ENCODE peak calls at places on chromosomes 2 and 18, in ten cellular contexts. H is fibroblast of mammary gland, F is heart left ventricle, D is astrocyte of the spinal cord, A is GM13977, S is HCT116, U is epithelial cell of esophagus, O is PC-9, E is WTC11, Q is cardiac fibroblast. W is an unnamed sample.

GRCh38 chr2:5914831-5915611 is 222.8 kb downstream of the SOX11 start:
- DNase-seq in D (peak; percentile 97), A (no peak), O (no peak), Q (peak; percentile 1), H (no peak), S (no peak), U (no peak), F (no peak), E (no peak), W (no peak)

GRCh38 chr2:70442301-70443077 is 111.1 kb downstream of the TGFA start:
- DNase-seq in E (no peak), U (peak; percentile 38), O (no peak), D (no peak), S (no peak), A (no peak), Q (no peak), H (peak; percentile 7), F (no peak), W (no peak)

GRCh38 chr18:12946549-12947354 is 1.1 kb upstream of the SEH1L start:
- DNase-seq in D (peak; percentile 70), A (no peak), F (peak; percentile 78), Q (peak; percentile 99), O (peak; percentile 50), U (peak; percentile 40), S (peak; percentile 38), E (peak; percentile 47), H (peak; percentile 83), W (peak; percentile 15)

GRCh38 chr2:232308986-232309385 is 69.6 kb upstream of the ALPP start:
- DNase-seq in Q (no peak), A (no peak), F (no peak), E (no peak), H (no peak), D (no peak), O (no peak), S (no peak), U (no peak), W (peak; percentile 58)

GRCh38 chr2:27765621-27766286 is 5.8 kb upstream of the MRPL33 start:
- DNase-seq in A (no peak), Q (peak; percentile 54), D (no peak), S (peak; percentile 55), F (peak; percentile 82), H (peak; percentile 25), U (no peak), O (peak; percentile 93), E (no peak), W (peak; percentile 46)

GRCh38 chr2:53448591-53448990 is 319.0 kb upstream of the CHAC2 start:
- DNase-seq in U (no peak), D (no peak), Q (no peak), A (no peak), S (no peak), F (no peak), E (no peak), H (peak; percentile 63), O (no peak), W (no peak)

GRCh38 chr18:76756491-76757288 is 65.7 kb upstream of the ZNF236 start:
- DNase-seq in F (no peak), E (no peak), S (no peak), Q (no peak), D (no peak), H (peak; percentile 30), O (no peak), U (no peak), A (no peak), W (no peak)

GRCh38 chr2:219272995-219273394 is 6.2 kb upstream of the DNAJB2 start:
- DNase-seq in E (no peak), S (no peak), H (no peak), O (no peak), D (no peak), Q (no peak), F (no peak), A (no peak), U (no peak), W (no peak)

GRCh38 chr2:239932881-239933735 is 92.0 kb downstream of the NDUFA10 start:
- DNase-seq in E (peak; percentile 5), Q (no peak), F (peak; percentile 18), D (no peak), H (no peak), U (no peak), S (no peak), O (no peak), A (no peak), W (no peak)

GRCh38 chr2:219541611-219542180 is 1.9 kb downstream of the CHPF start:
- DNase-seq in S (peak; percentile 92), U (peak; percentile 93), F (peak; percentile 88), H (peak; percentile 60), O (peak; percentile 92), E (peak; percentile 94), D (peak; percentile 70), Q (peak; percentile 68), A (peak; percentile 94), W (peak; percentile 92)

GRCh38 chr18:74063023-74063422 is 84.6 kb downstream of the FBXO15 start:
- DNase-seq in A (no peak), E (no peak), S (no peak), U (no peak), D (no peak), O (no peak), H (no peak), Q (no peak), F (no peak), W (peak; percentile 82)

GRCh38 chr2:160061533-160062282 is 707 bp downstream of the PLA2R1 start:
- DNase-seq in F (no peak), O (no peak), S (no peak), A (no peak), H (no peak), D (no peak), Q (peak; percentile 10), E (peak; percentile 19), U (no peak), W (no peak)

GRCh38 chr2:4258563-4258962 is 555.2 kb downstream of the DCDC2C start:
- DNase-seq in A (no peak), U (peak; percentile 18), O (no peak), H (no peak), S (no peak), Q (no peak), D (peak; percentile 41), F (no peak), E (no peak), W (no peak)

GRCh38 chr2:19642501-19642900 is 259.3 kb downstream of the TTC32 start:
- DNase-seq in F (no peak), E (no peak), Q (no peak), O (no peak), S (no peak), A (no peak), H (no peak), D (no peak), U (no peak), W (no peak)

DNA sequence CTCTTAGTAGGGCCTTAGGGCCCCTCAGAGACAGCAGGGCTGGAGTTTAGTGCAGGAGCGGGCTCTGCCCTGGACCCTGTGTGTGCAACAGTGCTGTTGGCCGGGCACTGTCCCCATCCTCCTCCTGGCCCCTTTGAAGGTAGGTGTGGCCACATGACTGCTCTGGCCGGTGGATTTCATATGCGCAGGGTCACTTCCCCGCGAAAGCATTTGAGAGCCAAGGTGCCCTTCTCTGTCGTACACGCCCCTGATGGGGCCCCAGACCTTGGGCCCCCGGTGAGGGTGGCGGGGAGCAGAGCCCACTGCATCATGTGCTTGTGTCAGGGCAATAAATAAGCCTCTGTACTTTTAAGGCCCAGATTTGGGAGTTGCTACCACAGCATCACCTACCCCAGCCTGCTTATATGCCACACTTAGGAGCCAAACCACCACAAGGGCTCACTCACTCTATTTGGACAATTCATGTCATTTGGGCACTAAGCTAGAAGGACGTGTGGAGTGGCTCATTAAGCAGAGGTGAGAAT is 15.5 kb downstream of the TMEM177 start:
- DNase-seq in S (no peak), D (no peak), F (no peak), H (no peak), Q (no peak), U (no peak), E (no peak), O (no peak), A (no peak), W (no peak)
- TF ChIP-seq CTCF in S (no peak), D (no peak), F (no peak), H (no peak), Q (no peak), U (no peak), E (no peak), O (no peak), A (no peak), W (no peak)

DNA sequence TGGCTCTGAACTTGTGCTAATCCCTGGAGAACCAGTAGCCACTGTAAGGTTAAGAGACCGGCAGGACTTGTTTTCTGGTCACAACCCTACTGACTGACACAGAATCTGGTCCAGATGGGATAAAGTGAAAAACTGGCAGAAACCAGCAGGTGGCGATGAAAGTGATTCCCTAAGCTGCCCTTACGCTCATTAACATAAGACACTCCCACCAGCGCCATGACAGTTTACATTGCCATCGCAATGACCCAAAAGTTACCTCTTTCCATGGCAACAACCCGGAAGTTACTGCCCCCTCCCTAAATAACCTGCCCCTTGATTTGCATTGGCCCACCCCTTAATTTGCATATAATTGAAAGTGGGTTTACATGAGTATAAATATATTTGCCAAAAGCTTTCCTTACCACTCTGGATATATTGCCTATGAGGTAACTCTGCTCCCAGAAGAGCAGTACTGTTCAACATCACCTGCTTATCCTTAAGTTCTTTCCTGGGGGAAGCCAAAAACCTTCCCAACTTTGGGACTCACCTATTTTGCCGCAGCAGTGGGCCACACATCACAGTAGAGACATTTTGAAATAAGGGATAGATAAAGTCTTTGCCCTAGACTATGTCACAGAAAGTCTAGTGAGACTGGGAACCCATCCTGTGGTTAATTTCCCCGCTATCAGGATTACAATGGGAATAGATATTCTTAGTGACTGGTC is 35.8 kb upstream of the AFF3 start:
- DNase-seq in O (peak; percentile 7), A (peak; percentile 45), Q (peak; percentile 37), F (no peak), S (peak; percentile 88), U (peak; percentile 21), E (peak; percentile 76), D (peak; percentile 51), H (peak; percentile 47), W (peak; percentile 59)
- TF ChIP-seq CTCF in O (peak; percentile 57), A (peak; percentile 22), Q (peak; percentile 53), F (peak; percentile 51), S (peak; percentile 25), U (no peak), E (peak; percentile 24), D (peak; percentile 50), H (peak; percentile 45), W (peak; percentile 14)

GRCh38 chr18:48441405-48441881 is 32.3 kb upstream of the ZBTB7C start:
- DNase-seq in A (no peak), U (no peak), D (peak; percentile 7), E (no peak), Q (peak; percentile 59), H (peak; percentile 16), S (no peak), O (no peak), F (no peak), W (no peak)
- TF ChIP-seq CTCF in A (no peak), U (no peak), D (no peak), E (no peak), Q (no peak), H (no peak), S (no peak), O (no peak), F (no peak), W (no peak)

DNA sequence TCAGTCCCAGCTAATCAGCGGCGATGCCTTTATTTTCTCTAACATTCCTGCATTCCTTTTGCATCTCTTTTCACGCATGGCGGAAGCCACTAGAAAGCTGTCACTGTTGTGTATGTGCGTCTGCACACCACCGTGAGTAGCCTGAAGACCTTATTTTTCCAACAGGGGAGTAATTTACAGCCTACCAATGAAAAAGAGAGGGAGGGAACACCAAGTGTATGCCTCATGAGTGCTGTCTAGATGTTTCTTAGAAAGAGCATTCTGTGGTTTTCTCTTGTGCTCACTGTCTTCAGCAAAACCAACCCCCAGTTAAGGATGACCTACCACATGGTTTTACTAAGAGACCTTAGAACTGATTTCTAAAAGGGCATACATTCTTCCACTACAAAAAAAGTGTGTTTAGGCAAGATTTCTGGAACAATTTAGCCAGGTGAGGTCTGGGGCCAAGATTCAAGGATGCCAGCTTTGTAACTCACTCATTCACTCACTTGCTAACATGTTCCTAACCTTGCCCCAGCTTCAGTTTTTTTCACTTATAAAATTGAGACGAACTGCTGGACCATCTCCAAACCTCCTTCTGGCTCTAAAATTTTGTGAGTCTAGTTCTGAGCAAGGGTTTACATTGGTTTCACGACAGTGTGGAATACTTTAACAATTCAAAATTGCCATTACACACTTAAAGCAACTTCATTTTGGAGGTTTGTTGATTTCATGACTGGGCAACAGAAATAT is 51.4 kb downstream of the BCL2 start:
- DNase-seq in S (no peak), A (peak; percentile 31), E (no peak), D (peak; percentile 8), H (peak; percentile 28), F (no peak), Q (no peak), O (no peak), U (no peak), W (peak; percentile 37)
- TF ChIP-seq CTCF in S (no peak), A (no peak), E (no peak), D (no peak), H (no peak), F (no peak), Q (no peak), O (no peak), U (no peak), W (no peak)

W was measured in activated CD8-positive, alpha-beta T cell treated with anti-CD3 and anti-CD28 coated beads for 36 hours.